ENCODE peak calls at places on chromosomes 7 and 10, in four cellular contexts. One of them, this sample, is unnamed.
A peak's percentile ranks its signal among the peaks of the same experiment; 100 is the strongest.

GRCh38 chr10:59434463-59435326 is 72.3 kb upstream of the FAM13C start:
- DNase-seq in AG04450: no peak
- DNase-seq in HFF-Myc: no peak
- DNase-seq in GM06990: no peak
- DNase-seq in this sample: peak; percentile 45

GRCh38 chr7:151468214-151469023 is 28.5 kb upstream of the CRYGN start:
- DNase-seq in AG04450: no peak
- DNase-seq in HFF-Myc: no peak
- DNase-seq in GM06990: no peak
- DNase-seq in this sample: no peak

GRCh38 chr10:130479906-130480305 is 343.7 kb downstream of the GLRX3 start:
- DNase-seq in AG04450: no peak
- DNase-seq in HFF-Myc: no peak
- DNase-seq in GM06990: no peak
- DNase-seq in this sample: no peak

GRCh38 chr7:155962191-155962967 is 150.1 kb upstream of the SHH start:
- DNase-seq in AG04450: peak; percentile 16
- DNase-seq in HFF-Myc: no peak
- DNase-seq in GM06990: no peak
- DNase-seq in this sample: peak; percentile 94

GRCh38 chr7:70883750-70884445 is 248.0 kb upstream of the GALNT17 start:
- DNase-seq in AG04450: no peak
- DNase-seq in HFF-Myc: no peak
- DNase-seq in GM06990: no peak
- DNase-seq in this sample: no peak

GRCh38 chr7:74248156-74248555 is 6.0 kb downstream of the RFC2 start:
- DNase-seq in AG04450: no peak
- DNase-seq in HFF-Myc: no peak
- DNase-seq in GM06990: no peak
- DNase-seq in this sample: no peak

GRCh38 chr7:76332073-76332472 is 26.7 kb downstream of the YWHAG start:
- DNase-seq in AG04450: no peak
- DNase-seq in HFF-Myc: no peak
- DNase-seq in GM06990: no peak
- DNase-seq in this sample: no peak

GRCh38 chr10:62005687-62006086 is 104.2 kb downstream of the ARID5B start:
- DNase-seq in AG04450: no peak
- DNase-seq in HFF-Myc: no peak
- DNase-seq in GM06990: no peak
- DNase-seq in this sample: no peak

GRCh38 chr7:14125998-14126397 is 136.5 kb upstream of the ETV1 start:
- DNase-seq in AG04450: no peak
- DNase-seq in HFF-Myc: no peak
- DNase-seq in GM06990: no peak
- DNase-seq in this sample: peak; percentile 8

GRCh38 chr7:1458676-1459511 is at the start of gene MICALL2:
- DNase-seq in AG04450: peak; percentile 65
- DNase-seq in HFF-Myc: peak; percentile 62
- DNase-seq in GM06990: no peak
- DNase-seq in this sample: peak; percentile 82

GRCh38 chr10:100888957-100889356 is 23.8 kb upstream of the SLF2 start:
- DNase-seq in AG04450: no peak
- DNase-seq in HFF-Myc: no peak
- DNase-seq in GM06990: no peak
- DNase-seq in this sample: peak; percentile 30

GRCh38 chr10:90319188-90319914 is 538.5 kb downstream of the HTR7 start:
- DNase-seq in AG04450: peak; percentile 62
- DNase-seq in HFF-Myc: peak; percentile 92
- DNase-seq in GM06990: peak; percentile 32
- DNase-seq in this sample: peak; percentile 91

GRCh38 chr7:110007316-110007910 is 1083.5 kb upstream of the LRRN3 start:
- DNase-seq in AG04450: no peak
- DNase-seq in HFF-Myc: no peak
- DNase-seq in GM06990: no peak
- DNase-seq in this sample: no peak

GRCh38 chr7:574661-575395 is 55.2 kb upstream of the PDGFA start:
- DNase-seq in AG04450: no peak
- DNase-seq in HFF-Myc: no peak
- DNase-seq in GM06990: no peak
- DNase-seq in this sample: no peak

GRCh38 chr7:101171442-101171837 is 6.1 kb upstream of the VGF start:
- DNase-seq in AG04450: no peak
- DNase-seq in HFF-Myc: no peak
- DNase-seq in GM06990: no peak
- DNase-seq in this sample: no peak

GRCh38 chr10:70578371-70578947 is 24.1 kb downstream of the PRF1 start:
- DNase-seq in AG04450: peak; percentile 45
- DNase-seq in HFF-Myc: no peak
- DNase-seq in GM06990: peak; percentile 72
- DNase-seq in this sample: peak; percentile 99

GRCh38 chr10:114367041-114367675 is 37.1 kb downstream of the AFAP1L2 start:
- DNase-seq in AG04450: no peak
- DNase-seq in HFF-Myc: no peak
- DNase-seq in GM06990: no peak
- DNase-seq in this sample: peak; percentile 86

GRCh38 chr7:157401567-157402387 is 65.0 kb downstream of the DNAJB6 start:
- DNase-seq in AG04450: no peak
- DNase-seq in HFF-Myc: no peak
- DNase-seq in GM06990: no peak
- DNase-seq in this sample: no peak

GRCh38 chr7:127651556-127652332 is at the start of gene SND1:
- DNase-seq in AG04450: peak; percentile 96
- DNase-seq in HFF-Myc: peak; percentile 95
- DNase-seq in GM06990: peak; percentile 98
- DNase-seq in this sample: peak; percentile 99

GRCh38 chr7:36088553-36088952 is 64.5 kb upstream of the EEPD1 start:
- DNase-seq in AG04450: no peak
- DNase-seq in HFF-Myc: no peak
- DNase-seq in GM06990: no peak
- DNase-seq in this sample: no peak

GRCh38 chr7:36506820-36507219 is 117.2 kb downstream of the ANLN start:
- DNase-seq in AG04450: no peak
- DNase-seq in HFF-Myc: peak; percentile 30
- DNase-seq in GM06990: no peak
- DNase-seq in this sample: peak; percentile 59

GRCh38 chr7:134613623-134614347 is 32.9 kb upstream of the BPGM start:
- DNase-seq in AG04450: peak; percentile 91
- DNase-seq in HFF-Myc: peak; percentile 60
- DNase-seq in GM06990: no peak
- DNase-seq in this sample: peak; percentile 99

GRCh38 chr7:20288036-20288435 is 42.7 kb upstream of the ITGB8 start:
- DNase-seq in AG04450: no peak
- DNase-seq in HFF-Myc: no peak
- DNase-seq in GM06990: no peak
- DNase-seq in this sample: peak; percentile 78

GRCh38 chr10:71666607-71667373 is 52.8 kb downstream of the C10orf105 start:
- DNase-seq in AG04450: no peak
- DNase-seq in HFF-Myc: no peak
- DNase-seq in GM06990: peak; percentile 47
- DNase-seq in this sample: peak; percentile 23

GRCh38 chr10:21173433-21173963 is 276.4 kb upstream of the NEBL start:
- DNase-seq in AG04450: no peak
- DNase-seq in HFF-Myc: no peak
- DNase-seq in GM06990: peak; percentile 6
- DNase-seq in this sample: no peak

GRCh38 chr10:62613429-62613828 is 191.1 kb upstream of the ADO start:
- DNase-seq in AG04450: no peak
- DNase-seq in HFF-Myc: no peak
- DNase-seq in GM06990: no peak
- DNase-seq in this sample: peak; percentile 71

GRCh38 chr10:79189853-79190435 is 121.2 kb downstream of the ZMIZ1 start:
- DNase-seq in AG04450: no peak
- DNase-seq in HFF-Myc: no peak
- DNase-seq in GM06990: no peak
- DNase-seq in this sample: peak; percentile 64

GRCh38 chr7:159142204-159142603 is 2.5 kb downstream of the VIPR2 start:
- DNase-seq in AG04450: no peak
- DNase-seq in HFF-Myc: no peak
- DNase-seq in GM06990: no peak
- DNase-seq in this sample: no peak
- H3K4me3 ChIP-seq in AG04450: no peak overlapping the region
- H3K4me3 ChIP-seq in HFF-Myc: no peak overlapping the region
- H3K4me3 ChIP-seq in GM06990: no peak overlapping the region
- H3K4me3 ChIP-seq in this sample: no peak overlapping the region

GRCh38 chr7:92697012-92697411 is 106.8 kb upstream of the FAM133B start:
- DNase-seq in AG04450: no peak
- DNase-seq in HFF-Myc: no peak
- DNase-seq in GM06990: no peak
- DNase-seq in this sample: peak; percentile 28
- H3K4me3 ChIP-seq in AG04450: no peak overlapping the region
- H3K4me3 ChIP-seq in HFF-Myc: no peak overlapping the region
- H3K4me3 ChIP-seq in GM06990: no peak overlapping the region
- H3K4me3 ChIP-seq in this sample: no peak overlapping the region

GRCh38 chr10:122126763-122127659 is 138.0 kb downstream of the TACC2 start:
- DNase-seq in AG04450: peak; percentile 89
- DNase-seq in HFF-Myc: peak; percentile 82
- DNase-seq in GM06990: no peak
- DNase-seq in this sample: peak; percentile 97
- H3K4me3 ChIP-seq in AG04450: no peak overlapping the region
- H3K4me3 ChIP-seq in HFF-Myc: no peak overlapping the region
- H3K4me3 ChIP-seq in GM06990: no peak overlapping the region
- H3K4me3 ChIP-seq in this sample: no peak overlapping the region

GRCh38 chr7:103129702-103130557 is 19.0 kb downstream of the NAPEPLD start:
- DNase-seq in AG04450: no peak
- DNase-seq in HFF-Myc: no peak
- DNase-seq in GM06990: no peak
- DNase-seq in this sample: no peak

GRCh38 chr7:103140061-103140460 is 8.8 kb downstream of the NAPEPLD start:
- DNase-seq in AG04450: no peak
- DNase-seq in HFF-Myc: no peak
- DNase-seq in GM06990: no peak
- DNase-seq in this sample: no peak

GRCh38 chr7:103131225-103131624 is 17.7 kb downstream of the NAPEPLD start:
- DNase-seq in AG04450: no peak
- DNase-seq in HFF-Myc: no peak
- DNase-seq in GM06990: no peak
- DNase-seq in this sample: no peak

GRCh38 chr7:103132995-103133688 is 15.8 kb downstream of the NAPEPLD start:
- DNase-seq in AG04450: no peak
- DNase-seq in HFF-Myc: no peak
- DNase-seq in GM06990: no peak
- DNase-seq in this sample: no peak

DNA sequence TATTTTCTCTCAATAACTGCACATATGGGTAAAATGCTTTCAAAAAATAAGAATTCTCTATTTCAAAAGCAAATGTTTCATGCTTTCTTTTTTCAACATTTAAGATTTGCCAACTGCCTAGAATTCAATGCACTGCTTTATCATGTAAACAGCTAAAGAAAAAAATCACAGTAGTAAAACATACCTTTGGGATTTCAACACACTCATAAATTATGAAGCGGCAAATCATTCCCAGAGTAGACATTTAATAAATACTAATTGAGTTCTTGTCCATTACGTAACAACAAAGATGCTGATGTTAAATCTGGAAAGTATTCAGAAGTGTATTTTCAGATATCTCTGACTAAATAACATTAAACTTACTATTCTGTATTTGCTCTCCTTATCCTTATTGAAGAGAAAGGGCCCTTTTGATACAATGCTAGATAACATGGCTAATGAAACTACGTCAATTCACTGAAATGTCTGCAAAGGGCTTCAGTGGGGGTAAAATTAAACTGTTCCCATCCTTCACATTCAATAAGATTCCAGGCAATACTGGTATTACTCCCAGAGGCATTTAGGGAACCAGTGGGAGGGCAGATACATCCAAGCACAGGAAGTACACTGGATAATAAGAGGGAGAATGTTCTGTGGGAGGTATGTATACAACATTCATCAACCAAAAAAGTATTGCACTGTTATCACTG is 13.9 kb downstream of the NAPEPLD start:
- DNase-seq in AG04450: no peak
- DNase-seq in HFF-Myc: no peak
- DNase-seq in GM06990: no peak
- DNase-seq in this sample: no peak
- H3K4me3 ChIP-seq in AG04450: no peak overlapping the region
- H3K4me3 ChIP-seq in HFF-Myc: no peak overlapping the region
- H3K4me3 ChIP-seq in GM06990: no peak overlapping the region
- H3K4me3 ChIP-seq in this sample: no peak overlapping the region

GRCh38 chr7:105651798-105652197 is 70.5 kb upstream of the EFCAB10 start:
- DNase-seq in AG04450: no peak
- DNase-seq in HFF-Myc: no peak
- DNase-seq in GM06990: no peak
- DNase-seq in this sample: no peak

GRCh38 chr7:105649727-105650381 is 68.6 kb upstream of the EFCAB10 start:
- DNase-seq in AG04450: peak; percentile 45
- DNase-seq in HFF-Myc: no peak
- DNase-seq in GM06990: no peak
- DNase-seq in this sample: peak; percentile 74

GRCh38 chr7:105650382-105650729 is 69.1 kb upstream of the EFCAB10 start:
- DNase-seq in AG04450: no peak
- DNase-seq in HFF-Myc: no peak
- DNase-seq in GM06990: no peak
- DNase-seq in this sample: no peak

GRCh38 chr7:105647591-105647990 is 66.3 kb upstream of the EFCAB10 start:
- DNase-seq in AG04450: no peak
- DNase-seq in HFF-Myc: no peak
- DNase-seq in GM06990: no peak
- DNase-seq in this sample: no peak

GRCh38 chr7:105648561-105649401 is 67.5 kb upstream of the EFCAB10 start:
- DNase-seq in AG04450: no peak
- DNase-seq in HFF-Myc: no peak
- DNase-seq in GM06990: no peak
- DNase-seq in this sample: no peak
- H3K4me3 ChIP-seq in AG04450: no peak overlapping the region
- H3K4me3 ChIP-seq in HFF-Myc: no peak overlapping the region
- H3K4me3 ChIP-seq in GM06990: no peak overlapping the region
- H3K4me3 ChIP-seq in this sample: no peak overlapping the region

DNA sequence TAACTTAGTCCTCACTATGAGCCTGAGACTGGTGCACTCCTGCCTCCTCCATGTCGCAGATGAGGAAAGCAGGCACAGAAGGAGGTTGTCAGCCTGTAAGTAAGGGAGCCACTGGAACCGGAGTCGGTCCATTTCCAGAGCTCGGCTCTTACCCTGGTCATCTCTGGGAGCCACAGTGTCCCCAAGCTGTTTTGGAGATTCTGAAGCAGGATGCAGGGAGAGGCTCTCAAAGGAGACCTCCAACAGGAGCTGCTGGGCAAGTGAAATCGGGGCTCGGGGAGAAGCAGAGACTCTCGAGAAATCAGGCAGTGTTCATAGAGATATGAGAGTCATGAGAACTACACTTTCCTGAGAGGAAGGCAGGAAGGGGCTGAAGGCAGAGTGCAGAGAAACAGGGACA is 39.0 kb downstream of the VSTM4 start:
- DNase-seq in AG04450: no peak
- DNase-seq in HFF-Myc: no peak
- DNase-seq in GM06990: no peak
- DNase-seq in this sample: no peak
- H3K4me3 ChIP-seq in AG04450: no peak overlapping the region
- H3K4me3 ChIP-seq in HFF-Myc: no peak overlapping the region
- H3K4me3 ChIP-seq in GM06990: no peak overlapping the region
- H3K4me3 ChIP-seq in this sample: no peak overlapping the region